ENCODE peak calls at places on chromosome X, in seven cellular contexts. C, E, A, P, F, N and Q are unnamed samples.

GRCh38 chrX:120549483-120550452 is 11.0 kb downstream of the CUL4B start:
- DNase-seq in P (no peak), F (peak), C (peak), E (no peak), A (no peak), N (peak), Q (peak)

GRCh38 chrX:2627272-2627867 is 63.7 kb upstream of the CD99 start:
- DNase-seq in F (peak), A (peak), N (peak), P (no peak), C (peak), E (peak), Q (peak)

GRCh38 chrX:53284684-53285447 is 3.5 kb upstream of the IQSEC2 start:
- DNase-seq in C (peak), F (peak), A (peak), P (peak), E (peak), N (peak), Q (peak)

GRCh38 chrX:78314561-78314960 is 12.8 kb downstream of the CYSLTR1 start:
- DNase-seq in E (no peak), N (peak), A (no peak), P (no peak), C (no peak), F (no peak), Q (no peak)

GRCh38 chrX:151713859-151714258 is 2.0 kb upstream of the FATE1 start:
- DNase-seq in F (peak), E (no peak), C (peak), P (no peak), A (peak), N (peak), Q (no peak)

GRCh38 chrX:81202413-81202794 is 502 bp downstream of the SH3BGRL start:
- DNase-seq in N (no peak), E (peak), A (no peak), P (no peak), C (peak), F (peak), Q (peak)

GRCh38 chrX:9647475-9647874 is 118.2 kb downstream of the GPR143 start:
- DNase-seq in A (no peak), C (no peak), N (no peak), F (no peak), P (no peak), E (no peak), Q (no peak)

GRCh38 chrX:19904778-19905367 is 17.5 kb upstream of the SH3KBP1 start:
- DNase-seq in P (peak), E (peak), A (no peak), F (peak), N (peak), C (peak), Q (no peak)

GRCh38 chrX:68355629-68355920 is 77.7 kb downstream of the OPHN1 start:
- DNase-seq in P (no peak), E (no peak), A (no peak), C (no peak), N (no peak), F (no peak), Q (no peak)

GRCh38 chrX:262391-262909 is 18.7 kb upstream of the PLCXD1 start:
- DNase-seq in N (no peak), F (no peak), P (no peak), C (no peak), E (no peak), A (no peak), Q (no peak)

GRCh38 chrX:24748196-24748595 is 54.5 kb downstream of the POLA1 start:
- DNase-seq in E (no peak), N (no peak), F (no peak), P (no peak), C (no peak), A (no peak), Q (no peak)

GRCh38 chrX:17081969-17082368 is 135.5 kb downstream of the REPS2 start:
- DNase-seq in N (no peak), C (no peak), F (no peak), A (no peak), P (no peak), E (no peak), Q (no peak)

GRCh38 chrX:1657367-1658082 is 42.7 kb downstream of the ASMT start:
- DNase-seq in E (peak), A (no peak), F (peak), C (no peak), N (peak), P (no peak), Q (peak)

GRCh38 chrX:131577433-131577832 is 33.6 kb downstream of the OR13H1 start:
- DNase-seq in P (no peak), N (no peak), A (no peak), F (no peak), C (no peak), E (no peak), Q (no peak)

GRCh38 chrX:119234931-119235555 is 1.0 kb upstream of the PGRMC1 start:
- DNase-seq in C (no peak), A (no peak), E (no peak), N (no peak), F (peak), P (no peak), Q (no peak)

GRCh38 chrX:124401696-124402095 is 55.3 kb downstream of the SH2D1A start:
- DNase-seq in A (no peak), E (no peak), C (no peak), F (no peak), N (no peak), P (no peak), Q (no peak)

GRCh38 chrX:140526138-140526537 is 21.3 kb upstream of the SOX3 start:
- DNase-seq in E (no peak), A (no peak), N (no peak), F (peak), C (peak), P (no peak), Q (no peak)

GRCh38 chrX:67346667-67347066 is 197.2 kb upstream of the AR start:
- DNase-seq in P (no peak), N (no peak), A (no peak), F (no peak), C (no peak), E (no peak), Q (no peak)

GRCh38 chrX:135981662-135982061 is 3.6 kb upstream of the SLC9A6 start:
- DNase-seq in F (no peak), C (no peak), N (no peak), E (no peak), P (no peak), A (no peak), Q (no peak)

GRCh38 chrX:103831342-103831802 is 685 bp downstream of the RAB9B start:
- DNase-seq in P (no peak), E (no peak), N (no peak), C (no peak), F (peak), A (no peak), Q (no peak)

GRCh38 chrX:48468693-48469691 is 1.1 kb downstream of the SLC38A5 start:
- DNase-seq in C (no peak), F (no peak), A (peak), N (peak), P (no peak), E (peak), Q (no peak)

GRCh38 chrX:123487674-123488073 is 245.2 kb downstream of the THOC2 start:
- DNase-seq in P (no peak), N (no peak), C (no peak), E (no peak), A (no peak), F (peak), Q (no peak)

GRCh38 chrX:40998123-40998522 is 87.1 kb upstream of the USP9X start:
- DNase-seq in F (no peak), P (no peak), E (no peak), C (no peak), A (no peak), N (no peak), Q (no peak)

GRCh38 chrX:19836337-19836736 is 51.1 kb downstream of the SH3KBP1 start:
- DNase-seq in E (no peak), C (no peak), A (no peak), F (no peak), N (no peak), P (no peak), Q (no peak)

GRCh38 chrX:16946971-16947562 is 609 bp downstream of the REPS2 start:
- DNase-seq in C (no peak), E (no peak), P (no peak), N (peak), A (no peak), F (peak), Q (no peak)

GRCh38 chrX:72080150-72080549 is 51.6 kb downstream of the RTL5 start:
- DNase-seq in N (no peak), E (no peak), C (no peak), F (no peak), A (no peak), P (no peak), Q (no peak)

GRCh38 chrX:151974336-151975227 is at the start of gene GABRE:
- DNase-seq in F (peak), A (no peak), C (peak), E (no peak), P (no peak), N (peak), Q (no peak)

GRCh38 chrX:2913118-2913517 is 16.0 kb downstream of the ARSD start:
- DNase-seq in N (no peak), F (no peak), C (no peak), A (no peak), E (no peak), P (no peak), Q (no peak)